ENCODE peak calls at places on chromosome 4, in six cellular contexts. D is germinal center; Y is Daoy; S is mammary epithelial cell; Z is stimulated activated CD4-positive, alpha-beta T cell treated with anti-CD3 and anti-CD28 coated beads, TNF-alpha, amount 100 ng/mL, for 24 hours; P is posterior vena cava. R is an unnamed sample.

GRCh38 chr4:75542824-75543223 is 13.0 kb upstream of the ODAPH start:
- DNase-seq in D (no peak), Y (peak), S (peak), Z (no peak), P (no peak), R (no peak)

GRCh38 chr4:71026086-71026485 is 32.6 kb downstream of the DCK start:
- DNase-seq in D (no peak), Y (peak), S (peak), Z (no peak), P (no peak), R (no peak)

GRCh38 chr4:52369649-52370048 is 289.5 kb downstream of the USP46 start:
- DNase-seq in D (no peak), Y (no peak), S (peak), Z (no peak), P (no peak), R (no peak)

GRCh38 chr4:140004580-140005314 is 149.2 kb downstream of the MAML3 start:
- DNase-seq in D (no peak), Y (peak), S (peak), Z (no peak), P (no peak), R (no peak)

GRCh38 chr4:8766610-8767009 is 105.0 kb downstream of the HMX1 start:
- DNase-seq in D (no peak), Y (no peak), S (no peak), Z (no peak), P (peak), R (peak)

GRCh38 chr4:41424541-41424940 is 113.4 kb upstream of the LIMCH1 start:
- DNase-seq in D (no peak), Y (no peak), S (no peak), Z (no peak), P (no peak), R (no peak)

GRCh38 chr4:12146349-12146748 is 717.7 kb upstream of the HS3ST1 start:
- DNase-seq in D (no peak), Y (no peak), S (no peak), Z (no peak), P (no peak), R (no peak)

GRCh38 chr4:25160714-25161598 is 707 bp upstream of the SEPSECS start:
- DNase-seq in D (peak), Y (peak), S (peak), Z (no peak), P (no peak), R (no peak)

GRCh38 chr4:53671757-53672156 is 80.5 kb upstream of the LNX1 start:
- DNase-seq in D (no peak), Y (no peak), S (no peak), Z (no peak), P (no peak), R (no peak)

GRCh38 chr4:182089326-182089725 is 153.9 kb upstream of the TENM3 start:
- DNase-seq in D (no peak), Y (no peak), S (no peak), Z (no peak), P (no peak), R (no peak)

GRCh38 chr4:140690093-140690492 is 66.1 kb downstream of the TBC1D9 start:
- DNase-seq in D (no peak), Y (no peak), S (no peak), Z (no peak), P (no peak), R (no peak)

GRCh38 chr4:94642561-94642866 is 115.2 kb upstream of the BMPR1B start:
- DNase-seq in D (no peak), Y (peak), S (no peak), Z (no peak), P (no peak), R (no peak)